ENCODE peak calls at places on chromosome 18, in five cellular contexts. L is progenitor cell of endocrine pancreas, I is right lobe of liver, S is A673, Y is foreskin fibroblast. X is an unnamed sample.

GRCh38 chr18:2906522-2907458 is 60.0 kb downstream of the EMILIN2 start:
- DNase-seq in L (peak), I (peak), S (peak), Y (peak), X (peak)

GRCh38 chr18:27954226-27954625 is 222.7 kb downstream of the CDH2 start:
- DNase-seq in L (no peak), I (no peak), S (no peak), Y (peak), X (no peak)

GRCh38 chr18:63850010-63850409 is 37.5 kb upstream of the SERPINB2 start:
- DNase-seq in L (no peak), I (no peak), S (peak), Y (peak), X (no peak)

GRCh38 chr18:183769-184168 is 25.4 kb downstream of the USP14 start:
- DNase-seq in L (no peak), I (no peak), S (peak), Y (peak), X (no peak)

GRCh38 chr18:46632401-46633089 is 24.5 kb downstream of the LOXHD1 start:
- DNase-seq in L (no peak), I (no peak), S (peak), Y (no peak), X (no peak)

GRCh38 chr18:31498450-31499156 is 626 bp downstream of the DSG2 start:
- DNase-seq in L (no peak), I (peak), S (no peak), Y (no peak), X (no peak)

GRCh38 chr18:8937695-8938094 is 164.8 kb upstream of the NDUFV2 start:
- DNase-seq in L (no peak), I (no peak), S (no peak), Y (no peak), X (no peak)

GRCh38 chr18:44098551-44099098 is 582.1 kb upstream of the SETBP1 start:
- DNase-seq in L (no peak), I (no peak), S (peak), Y (peak), X (no peak)

GRCh38 chr18:67776929-67777328 is 260.4 kb upstream of the DSEL start:
- DNase-seq in L (no peak), I (no peak), S (peak), Y (peak), X (no peak)

GRCh38 chr18:2538844-2539243 is 32.5 kb downstream of the METTL4 start:
- DNase-seq in L (no peak), I (no peak), S (no peak), Y (peak), X (no peak)

GRCh38 chr18:48171490-48172188 is 237.5 kb downstream of the ZBTB7C start:
- DNase-seq in L (no peak), I (no peak), S (no peak), Y (no peak), X (no peak)

GRCh38 chr18:3794537-3795348 is 344.8 kb downstream of the TGIF1 start:
- DNase-seq in L (no peak), I (no peak), S (peak), Y (peak), X (no peak)

GRCh38 chr18:13872373-13872772 is 43.0 kb downstream of the MC2R start:
- DNase-seq in L (no peak), I (no peak), S (no peak), Y (no peak), X (no peak)

GRCh38 chr18:47250415-47251046 is 929 bp downstream of the SKOR2 start:
- DNase-seq in L (no peak), I (no peak), S (no peak), Y (no peak), X (peak)

GRCh38 chr18:21960189-21960588 is 209.2 kb upstream of the GATA6 start:
- DNase-seq in L (no peak), I (no peak), S (no peak), Y (no peak), X (no peak)

GRCh38 chr18:48975221-48975816 is 24.6 kb upstream of the SMAD7 start:
- DNase-seq in L (peak), I (peak), S (no peak), Y (peak), X (no peak)

GRCh38 chr18:79327199-79327545 is 68.6 kb upstream of the NFATC1 start:
- DNase-seq in L (no peak), I (no peak), S (no peak), Y (no peak), X (no peak)

GRCh38 chr18:63949068-63949737 is at the start of gene HMSD:
- DNase-seq in L (peak), I (peak), S (peak), Y (peak), X (no peak)

GRCh38 chr18:44996261-44996660 is 315.6 kb downstream of the SETBP1 start:
- DNase-seq in L (no peak), I (no peak), S (no peak), Y (no peak), X (no peak)

GRCh38 chr18:54127759-54128378 is 96.6 kb downstream of the MBD2 start:
- DNase-seq in L (no peak), I (no peak), S (peak), Y (peak), X (peak)
- TF ChIP-seq CTCF in L (peak), I (peak), S (peak), Y (peak), X (peak)

GRCh38 chr18:6874316-6874715 is 144.8 kb downstream of the ARHGAP28 start:
- DNase-seq in L (no peak), I (no peak), S (no peak), Y (peak), X (no peak)
- TF ChIP-seq CTCF in L (no peak), I (no peak), S (no peak), Y (no peak), X (peak)

GRCh38 chr18:23688528-23688927 is 725 bp upstream of the LAMA3 start:
- DNase-seq in L (no peak), I (no peak), S (no peak), Y (no peak), X (no peak)

GRCh38 chr18:23690505-23691068 is 1.3 kb downstream of the LAMA3 start:
- DNase-seq in L (no peak), I (no peak), S (no peak), Y (peak), X (no peak)

GRCh38 chr18:23684515-23685197 is 4.6 kb upstream of the LAMA3 start:
- DNase-seq in L (no peak), I (no peak), S (no peak), Y (peak), X (no peak)

GRCh38 chr18:23689616-23690504 is 607 bp downstream of the LAMA3 start:
- DNase-seq in L (peak), I (peak), S (no peak), Y (peak), X (no peak)

GRCh38 chr18:23689031-23689615 is at the start of gene LAMA3:
- DNase-seq in L (peak), I (peak), S (peak), Y (peak), X (peak)
- TF ChIP-seq CTCF in L (no peak), I (no peak), S (peak), Y (peak), X (no peak)

DNA sequence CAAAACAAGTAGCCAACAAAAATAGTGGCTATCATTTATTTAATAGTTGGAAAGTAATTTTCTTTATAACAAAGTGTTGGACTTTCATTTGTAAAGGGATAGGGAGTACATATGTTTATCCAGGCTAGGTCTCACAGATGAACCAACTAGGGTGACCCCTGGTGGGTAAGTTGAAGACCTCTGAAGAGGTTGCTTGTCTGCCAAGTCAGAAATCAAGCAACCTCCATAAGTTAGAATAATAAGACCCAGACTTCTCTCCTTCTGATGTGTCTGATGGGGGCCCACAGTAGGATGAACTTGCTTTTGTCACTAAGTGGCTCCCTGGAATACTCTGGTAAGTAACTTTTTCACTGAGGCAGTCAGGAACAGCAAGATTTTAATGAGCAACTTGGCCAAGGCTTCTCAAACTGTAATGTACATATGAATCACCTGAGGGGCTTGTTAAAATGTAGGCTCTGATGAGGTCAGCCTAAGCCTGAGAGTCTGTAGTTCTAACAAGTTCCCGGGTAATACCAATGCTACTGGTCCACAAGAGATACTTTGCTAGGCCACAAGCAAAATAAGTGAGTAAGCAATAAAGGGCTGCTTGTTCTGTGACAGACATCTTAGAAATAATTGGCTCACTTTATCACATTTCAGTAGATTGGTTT is 319.6 kb downstream of the PIK3C3 start:
- DNase-seq in L (no peak), I (no peak), S (peak), Y (no peak), X (no peak)
- TF ChIP-seq CTCF in L (peak), I (no peak), S (peak), Y (no peak), X (peak)

DNA sequence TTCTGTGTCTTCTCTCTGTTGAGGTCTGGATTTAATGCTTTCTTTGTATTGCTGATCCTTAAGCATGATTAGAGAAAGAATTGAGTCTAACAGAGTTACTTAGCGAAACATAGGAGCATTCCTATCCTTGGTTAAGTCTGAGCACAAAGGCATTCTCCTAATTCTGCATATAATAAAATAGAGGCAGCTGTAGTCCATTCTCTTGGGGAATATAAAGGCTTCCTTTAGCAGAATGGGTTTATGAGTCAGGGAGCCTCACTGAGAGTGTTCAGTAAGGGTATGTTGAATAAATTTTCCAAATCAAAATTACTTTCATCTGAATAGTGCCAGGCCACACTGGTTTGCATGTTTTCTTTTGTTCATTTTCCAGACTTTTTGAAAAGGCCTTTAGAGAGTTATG is 101.5 kb downstream of the GALNT1 start:
- DNase-seq in L (no peak), I (no peak), S (peak), Y (no peak), X (no peak)
- TF ChIP-seq CTCF in L (no peak), I (no peak), S (no peak), Y (no peak), X (no peak)

GRCh38 chr18:77068890-77069312 is 63.7 kb downstream of the MBP start:
- DNase-seq in L (no peak), I (no peak), S (no peak), Y (peak), X (no peak)
- TF ChIP-seq CTCF in L (no peak), I (no peak), S (peak), Y (no peak), X (no peak)

GRCh38 chr18:73827801-73828200 is 319.8 kb downstream of the FBXO15 start:
- DNase-seq in L (no peak), I (no peak), S (no peak), Y (no peak), X (no peak)
- TF ChIP-seq CTCF in L (no peak), I (no peak), S (no peak), Y (no peak), X (no peak)

DNA sequence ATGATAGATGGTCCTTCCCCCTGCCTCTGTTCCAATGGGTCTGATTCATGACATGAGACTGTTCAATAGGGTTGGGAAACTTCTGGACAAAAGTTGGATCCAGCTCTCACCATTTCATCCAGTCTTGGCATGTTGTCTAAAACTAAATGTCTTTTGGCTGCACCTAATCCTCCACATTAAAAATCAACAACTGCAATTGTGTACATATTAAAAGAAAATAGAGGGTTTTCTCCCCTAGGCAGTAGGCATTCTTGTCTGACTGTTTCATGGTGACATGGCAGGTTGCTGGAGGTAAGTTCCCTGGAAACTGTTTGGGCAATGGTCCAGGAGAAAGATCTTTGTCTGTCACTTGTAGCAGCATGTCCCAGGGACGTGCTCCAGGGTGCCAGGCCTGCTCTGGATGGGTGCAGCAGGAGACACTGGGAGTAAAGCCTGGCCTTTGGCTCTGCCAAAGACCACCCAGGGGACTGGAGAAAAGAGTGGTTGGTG is 135.8 kb downstream of the TCF4 start:
- DNase-seq in L (no peak), I (no peak), S (no peak), Y (no peak), X (no peak)
- TF ChIP-seq CTCF in L (no peak), I (no peak), S (no peak), Y (no peak), X (no peak)

DNA sequence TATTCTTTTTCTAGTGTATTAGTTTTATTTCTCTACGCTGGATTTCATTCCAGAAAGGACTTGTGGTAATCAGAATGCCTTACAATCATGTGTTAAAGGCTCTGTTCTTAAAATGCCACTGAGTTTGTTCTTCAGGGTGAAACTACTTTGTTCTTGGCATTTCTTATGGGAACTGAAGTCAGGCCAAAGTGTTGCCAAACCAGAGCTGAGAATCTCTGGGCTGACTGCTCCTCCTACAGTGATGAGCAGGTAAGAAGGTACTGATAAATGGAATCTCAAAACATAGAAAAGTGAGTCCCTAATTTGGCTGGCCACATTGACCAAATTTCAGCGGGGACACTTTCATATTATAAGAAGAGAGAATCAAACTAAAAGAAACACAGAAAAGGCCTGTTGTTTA is 55.1 kb upstream of the ZNF397 start:
- DNase-seq in L (no peak), I (no peak), S (no peak), Y (no peak), X (no peak)
- TF ChIP-seq CTCF in L (no peak), I (no peak), S (no peak), Y (no peak), X (no peak)

X was measured in D721Med.